ENCODE peak calls at places on chromosomes 16 and 17, in eight cellular contexts. K is transverse colon, X is stomach, V is K562, L is suprapubic skin, Z is SK-N-SH, U is H1, F is sigmoid colon. I is an unnamed sample.

GRCh38 chr17:43356999-43357398 is 41.8 kb upstream of the ARL4D start:
- DNase-seq in K (no peak), X (no peak), V (no peak), L (no peak), Z (no peak), U (no peak), F (no peak), I (no peak)

GRCh38 chr16:89370081-89370511 is 120.3 kb downstream of the ANKRD11 start:
- DNase-seq in K (no peak), X (no peak), V (no peak), L (no peak), Z (no peak), U (no peak), F (no peak), I (no peak)

GRCh38 chr16:9112166-9112843 is 20.9 kb downstream of the HAPSTR1 start:
- DNase-seq in K (no peak), X (no peak), V (no peak), L (no peak), Z (no peak), U (no peak), F (no peak), I (no peak)

GRCh38 chr17:60720763-60721531 is 43.3 kb downstream of the BCAS3 start:
- DNase-seq in K (peak), X (no peak), V (peak), L (no peak), Z (peak), U (peak), F (no peak), I (peak)

GRCh38 chr16:9192746-9193145 is 101.3 kb downstream of the HAPSTR1 start:
- DNase-seq in K (no peak), X (no peak), V (no peak), L (no peak), Z (no peak), U (no peak), F (no peak), I (no peak)

GRCh38 chr16:71929048-71929447 is 33.7 kb downstream of the IST1 start:
- DNase-seq in K (peak), X (no peak), V (no peak), L (no peak), Z (no peak), U (no peak), F (peak), I (no peak)

GRCh38 chr16:7246578-7246977 is 86.1 kb upstream of the RBFOX1 start:
- DNase-seq in K (no peak), X (no peak), V (no peak), L (no peak), Z (no peak), U (peak), F (no peak), I (no peak)

GRCh38 chr17:46737331-46737730 is 81.2 kb downstream of the WNT3 start:
- DNase-seq in K (no peak), X (no peak), V (no peak), L (no peak), Z (no peak), U (no peak), F (no peak), I (no peak)

GRCh38 chr17:3935140-3935542 is 18.9 kb upstream of the P2RX1 start:
- DNase-seq in K (peak), X (peak), V (peak), L (no peak), Z (peak), U (peak), F (no peak), I (no peak)

GRCh38 chr17:1197379-1197778 is 17.6 kb upstream of the ABR start:
- DNase-seq in K (no peak), X (no peak), V (no peak), L (peak), Z (no peak), U (no peak), F (peak), I (no peak)

GRCh38 chr16:85615014-85615851 is 2.1 kb downstream of the GSE1 start:
- DNase-seq in K (peak), X (peak), V (no peak), L (peak), Z (no peak), U (peak), F (no peak), I (no peak)

DNA sequence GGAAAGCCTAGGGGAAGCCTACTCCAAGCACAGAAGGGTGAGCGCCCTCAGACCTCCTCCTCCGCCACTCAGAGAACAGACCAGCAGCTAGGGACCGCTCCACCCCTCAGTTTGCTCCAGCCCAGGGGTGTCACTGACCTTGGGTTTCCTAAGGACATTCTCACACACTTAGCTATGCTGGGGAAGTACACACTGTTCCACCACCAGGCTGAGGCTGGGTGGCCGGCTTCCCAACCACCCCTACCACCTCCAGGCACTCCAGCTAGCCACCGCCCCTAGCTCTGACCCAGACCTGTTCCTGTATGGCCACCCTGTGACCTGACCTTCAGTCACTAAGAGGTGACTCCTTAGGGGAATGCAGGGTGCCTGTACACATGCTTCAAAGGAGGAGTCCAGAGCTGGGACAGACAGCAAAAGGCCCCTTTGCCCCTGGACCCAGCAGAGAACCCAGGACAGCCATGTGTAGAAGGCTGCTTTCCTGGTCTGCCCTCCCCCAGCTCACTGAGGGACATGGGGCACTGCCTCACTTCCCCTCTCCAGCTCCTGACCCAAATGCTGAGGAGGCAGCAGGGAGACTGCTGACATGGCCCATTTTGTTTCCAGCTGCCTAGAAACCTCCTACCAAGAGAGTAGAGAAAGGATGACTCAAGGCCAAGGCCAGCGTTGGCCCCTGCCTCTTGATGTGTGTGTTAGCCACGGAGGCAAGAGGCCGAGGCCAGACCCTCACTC is 6.7 kb downstream of the HSPB9 start:
- DNase-seq in K (no peak), X (no peak), V (no peak), L (no peak), Z (no peak), U (no peak), F (peak), I (no peak)
- H3K27ac ChIP-seq in K (peak), X (peak), V (no peak), L (peak), Z (no peak), U (no peak), F (no peak), I (peak)

GRCh38 chr17:79395545-79395944 is 215.3 kb downstream of the RBFOX3 start:
- DNase-seq in K (no peak), X (no peak), V (no peak), L (no peak), Z (no peak), U (no peak), F (no peak), I (no peak)

GRCh38 chr17:79391808-79392233 is 219.0 kb downstream of the RBFOX3 start:
- DNase-seq in K (peak), X (peak), V (peak), L (peak), Z (peak), U (peak), F (peak), I (peak)

GRCh38 chr17:79392598-79392997 is 218.3 kb downstream of the RBFOX3 start:
- DNase-seq in K (no peak), X (no peak), V (no peak), L (no peak), Z (no peak), U (no peak), F (no peak), I (no peak)

GRCh38 chr17:79395046-79395445 is 215.8 kb downstream of the RBFOX3 start:
- DNase-seq in K (no peak), X (no peak), V (no peak), L (no peak), Z (no peak), U (no peak), F (no peak), I (no peak)

DNA sequence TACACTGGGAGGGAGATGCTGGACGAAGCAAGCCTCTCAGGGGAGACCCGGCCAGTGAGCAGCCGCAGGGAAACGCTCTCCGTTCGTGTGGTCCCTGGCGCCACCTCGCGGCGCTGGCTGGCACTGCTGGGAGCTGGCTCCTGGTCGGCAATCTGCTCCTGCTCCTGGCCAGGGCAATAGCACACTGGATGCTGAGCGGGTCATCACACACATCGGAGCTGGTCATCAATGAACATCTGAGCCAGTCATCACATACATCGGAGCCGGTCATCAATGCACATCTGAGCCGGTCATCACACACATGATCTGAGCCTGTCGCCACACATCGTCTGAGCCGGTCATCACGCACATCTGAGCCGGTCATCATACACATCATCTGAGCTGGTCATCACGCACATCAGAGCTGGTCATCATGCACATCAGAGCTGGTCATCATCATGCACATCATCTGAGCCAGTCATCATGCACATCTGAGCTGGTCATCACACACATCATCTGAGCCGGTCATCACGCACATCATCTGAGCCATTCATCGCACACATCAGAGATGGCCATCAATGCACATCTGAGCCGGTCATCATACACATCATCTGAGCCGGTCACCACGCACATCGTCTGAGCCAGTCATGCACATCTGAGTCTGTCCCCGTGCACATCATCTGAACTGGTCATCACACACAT is 217.4 kb downstream of the RBFOX3 start:
- DNase-seq in K (peak), X (peak), V (peak), L (peak), Z (peak), U (peak), F (no peak), I (peak)
- TF ChIP-seq POLR2AphosphoS5 in K (no peak), X (no peak), V (no peak), L (no peak), Z (no peak), U (no peak), F (no peak), I (no peak)

GRCh38 chr17:34126965-34127364 is 128.1 kb upstream of the CCL2 start:
- DNase-seq in K (no peak), X (no peak), V (no peak), L (no peak), Z (no peak), U (no peak), F (no peak), I (peak)
- TF ChIP-seq EP300 in K (no peak), X (no peak), V (no peak), L (no peak), Z (no peak), U (no peak), F (no peak), I (no peak)

DNA sequence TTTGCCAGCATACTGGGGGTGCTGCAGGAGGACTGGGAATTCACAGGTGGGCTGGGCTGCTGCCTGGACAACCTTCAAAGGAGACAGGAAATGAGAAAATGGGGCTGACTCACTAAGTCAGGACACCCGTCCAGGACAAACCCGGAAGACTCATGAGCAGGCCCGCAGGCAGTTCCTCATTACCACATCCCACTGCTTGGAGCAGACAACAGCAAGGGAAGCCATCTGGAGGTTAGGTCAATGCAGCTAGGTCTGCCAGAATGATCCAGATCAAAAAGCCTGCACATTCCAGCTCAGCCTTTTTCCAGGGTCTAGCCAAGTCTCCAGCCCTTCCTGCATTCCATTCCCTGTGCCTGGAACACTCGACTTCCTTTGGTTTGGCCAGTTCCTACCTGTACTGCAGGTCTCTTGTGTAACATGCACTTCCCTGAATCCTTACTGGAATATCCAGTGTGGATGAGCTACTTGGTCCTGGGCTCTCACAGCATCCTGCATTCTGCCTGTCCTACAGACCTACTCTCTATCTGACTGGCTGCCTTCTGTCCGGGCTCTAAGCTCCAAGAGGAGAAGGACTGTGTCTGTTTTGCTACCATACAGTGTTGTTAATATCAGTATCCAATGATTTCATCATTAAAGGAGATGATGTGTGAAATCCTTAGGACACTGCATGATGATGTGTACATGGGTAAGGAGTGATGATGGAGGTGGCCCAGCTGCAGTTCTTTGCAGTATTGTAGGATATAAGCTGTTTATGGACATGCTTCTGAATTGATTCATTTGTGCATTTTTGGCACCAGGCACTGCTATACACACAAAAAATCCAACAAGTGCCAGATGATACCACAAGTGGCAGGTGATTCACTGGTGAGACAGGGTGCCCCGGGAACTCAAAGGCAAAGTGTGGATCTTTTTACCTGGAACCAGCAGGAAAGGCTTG is 536.7 kb upstream of the CDH11 start:
- DNase-seq in K (no peak), X (no peak), V (no peak), L (peak), Z (peak), U (no peak), F (no peak), I (no peak)
- H3K27ac ChIP-seq in K (no peak), X (no peak), V (no peak), L (peak), Z (peak), U (no peak), F (no peak), I (no peak)

GRCh38 chr16:31211960-31212359 is 2.0 kb upstream of the TRIM72 start:
- DNase-seq in K (no peak), X (no peak), V (no peak), L (no peak), Z (no peak), U (no peak), F (no peak), I (no peak)
- TF ChIP-seq POLR2AphosphoS5 in K (no peak), X (no peak), V (no peak), L (no peak), Z (no peak), U (no peak), F (no peak), I (no peak)

GRCh38 chr16:23949630-23950290 is 114.0 kb downstream of the PRKCB start:
- DNase-seq in K (peak), X (peak), V (no peak), L (no peak), Z (no peak), U (no peak), F (no peak), I (no peak)

GRCh38 chr16:23948949-23949392 is 113.2 kb downstream of the PRKCB start:
- DNase-seq in K (peak), X (peak), V (no peak), L (no peak), Z (no peak), U (no peak), F (no peak), I (no peak)

GRCh38 chr16:23952128-23953041 is 116.6 kb downstream of the PRKCB start:
- DNase-seq in K (no peak), X (no peak), V (peak), L (no peak), Z (peak), U (no peak), F (no peak), I (no peak)

GRCh38 chr16:23950291-23950894 is 114.6 kb downstream of the PRKCB start:
- DNase-seq in K (no peak), X (no peak), V (no peak), L (no peak), Z (no peak), U (no peak), F (no peak), I (no peak)

GRCh38 chr16:23950898-23951297 is 115.1 kb downstream of the PRKCB start:
- DNase-seq in K (no peak), X (no peak), V (no peak), L (no peak), Z (no peak), U (no peak), F (no peak), I (no peak)
- TF ChIP-seq EP300 in K (no peak), X (no peak), V (no peak), L (no peak), Z (no peak), U (no peak), F (no peak), I (no peak)

I was measured in esophagus muscularis mucosa.